ENCODE peak calls at places on chromosome 21, in four cellular contexts. Q is PC-3, T is left ventricle myocardium inferior, P is cardiac muscle cell. V is an unnamed sample. For H3K9me3, the result is how much of the 10 kb centered on the place peaks cover.

GRCh38 chr21:43340491-43341348 is 86.2 kb downstream of the SIK1 start:
- DNase-seq in Q (peak), T (no peak), P (no peak), V (no peak)

GRCh38 chr21:34365794-34366193 is 2.0 kb downstream of the KCNE2 start:
- DNase-seq in Q (no peak), T (no peak), P (no peak), V (no peak)

GRCh38 chr21:45910548-45911221 is 70.9 kb upstream of the COL6A1 start:
- DNase-seq in Q (no peak), T (no peak), P (no peak), V (peak)

GRCh38 chr21:36321325-36322082 is 1.5 kb downstream of the MORC3 start:
- DNase-seq in Q (peak), T (no peak), P (peak), V (peak)

GRCh38 chr21:34579411-34579810 is 35.5 kb downstream of the RCAN1 start:
- DNase-seq in Q (peak), T (no peak), P (no peak), V (no peak)

GRCh38 chr21:33512481-33512880 is 21.0 kb upstream of the DNAJC28 start:
- DNase-seq in Q (no peak), T (no peak), P (no peak), V (no peak)

GRCh38 chr21:34526618-34527290 is 14.7 kb upstream of the KCNE1 start:
- DNase-seq in Q (peak), T (peak), P (peak), V (no peak)

GRCh38 chr21:33478182-33478581 is 1.6 kb downstream of the TMEM50B start:
- DNase-seq in Q (no peak), T (no peak), P (no peak), V (no peak)

GRCh38 chr21:36747815-36748381 is 49.0 kb downstream of the SIM2 start:
- DNase-seq in Q (no peak), T (peak), P (peak), V (peak)

GRCh38 chr21:15414057-15414456 is 315.7 kb upstream of the USP25 start:
- DNase-seq in Q (no peak), T (no peak), P (no peak), V (no peak)

GRCh38 chr21:35134299-35134698 is 85.2 kb upstream of the RUNX1 start:
- DNase-seq in Q (no peak), T (no peak), P (no peak), V (no peak)

GRCh38 chr21:17045214-17045835 is 467.5 kb upstream of the CXADR start:
- DNase-seq in Q (peak), T (no peak), P (peak), V (no peak)

DNA sequence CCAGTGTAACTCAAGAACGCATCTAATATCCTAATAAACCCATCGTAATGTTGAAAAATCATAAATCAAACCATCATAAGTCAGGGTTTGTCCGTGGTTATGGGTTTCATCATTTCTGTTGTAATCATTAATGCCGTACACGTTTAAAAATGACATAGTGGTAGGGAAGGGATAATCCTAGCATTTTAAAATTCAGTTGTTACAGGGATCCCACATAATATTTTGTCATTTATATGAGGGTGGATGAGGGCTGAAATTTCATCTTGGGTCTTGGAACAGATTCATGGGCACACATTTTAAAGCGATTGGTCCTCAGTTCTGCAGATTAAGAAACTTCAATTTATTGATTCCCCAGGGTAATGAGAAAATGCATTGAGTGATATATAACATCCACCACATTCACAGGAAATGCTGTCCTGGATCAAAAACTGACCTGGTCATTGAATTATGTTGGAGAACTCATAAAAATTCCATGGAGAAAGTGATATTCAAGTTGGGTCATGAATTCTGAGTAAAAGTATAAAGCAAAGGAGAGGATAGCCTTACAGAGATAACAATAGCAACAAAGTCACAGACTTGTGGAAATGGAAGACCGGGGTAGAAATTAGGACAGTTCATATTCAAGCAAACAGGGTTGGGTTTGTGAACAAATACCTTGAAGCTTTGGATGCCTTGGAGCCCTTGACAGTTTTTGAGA is 1527.3 kb upstream of the TPTE start:
- DNase-seq in Q (peak), T (no peak), P (no peak), V (peak)
- H3K9me3 ChIP-seq in Q (under half), T (under half), P (under half), V (under half)

GRCh38 chr21:23968722-23969647 is 1638.3 kb downstream of the MRPL39 start:
- DNase-seq in Q (peak), T (no peak), P (peak), V (peak)
- H3K4me3 ChIP-seq in Q (peak), T (no peak), P (no peak), V (peak)

GRCh38 chr21:38805282-38806152 is at the start of gene ETS2:
- DNase-seq in Q (peak), T (peak), P (peak), V (peak)
- TF ChIP-seq CTCF in Q (no peak), T (peak), P (no peak), V (no peak)

GRCh38 chr21:44664691-44665090 is 2.0 kb downstream of the KRTAP12-2 start:
- DNase-seq in Q (no peak), T (no peak), P (no peak), V (no peak)

GRCh38 chr21:44667612-44668011 is 885 bp upstream of the KRTAP12-2 start:
- DNase-seq in Q (no peak), T (no peak), P (no peak), V (no peak)

GRCh38 chr21:44671911-44672310 is 5.2 kb upstream of the KRTAP12-2 start:
- DNase-seq in Q (no peak), T (no peak), P (no peak), V (no peak)

GRCh38 chr21:44670642-44671432 is 4.1 kb upstream of the KRTAP12-2 start:
- DNase-seq in Q (no peak), T (no peak), P (no peak), V (no peak)

DNA sequence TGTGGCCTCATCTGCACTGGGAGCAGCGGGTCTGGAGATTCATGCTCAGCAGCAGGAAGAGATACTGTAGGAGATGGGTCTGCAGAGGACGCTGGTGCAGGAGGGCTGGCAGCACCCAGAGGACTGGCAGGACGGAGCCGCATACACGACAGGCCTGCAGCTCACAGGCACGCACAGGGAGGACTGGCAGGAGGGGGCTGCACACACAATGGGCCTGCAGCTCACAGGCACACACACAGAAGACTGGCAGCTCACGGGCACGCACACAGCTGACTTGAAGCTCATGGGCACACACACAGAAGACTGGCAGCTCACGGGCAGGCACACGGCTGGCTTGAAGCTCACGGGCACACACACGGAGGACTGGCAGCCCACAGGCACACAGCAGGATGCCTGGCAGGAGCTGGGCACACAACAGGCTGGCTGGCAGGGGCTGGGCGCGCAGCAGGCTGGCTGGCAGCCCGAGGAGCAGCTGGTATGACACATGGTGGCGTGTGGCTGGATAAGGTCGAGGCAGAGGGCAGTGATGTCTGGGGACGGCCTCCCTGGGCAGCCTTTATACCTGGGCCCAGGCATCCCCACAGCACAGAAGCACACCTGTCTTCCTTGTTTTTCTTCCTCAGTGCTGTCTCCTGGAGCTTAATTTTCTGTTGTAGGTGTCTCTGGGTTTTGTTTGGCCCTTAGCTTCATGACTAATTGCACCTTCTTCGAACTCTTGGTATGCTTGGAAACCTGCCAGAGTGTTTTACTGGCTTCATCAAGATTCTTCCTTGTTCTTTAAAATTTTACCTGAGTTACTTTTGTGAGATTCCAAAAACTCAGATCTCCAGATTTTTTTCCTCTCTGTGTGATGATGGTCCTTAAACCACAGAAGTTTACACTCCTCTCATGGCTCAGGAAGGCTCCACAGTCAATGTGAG is at the start of gene KRTAP12-2:
- DNase-seq in Q (peak), T (peak), P (no peak), V (no peak)
- H3K9me3 ChIP-seq in Q (under half), T (under half), P (under half), V (under half)

DNA sequence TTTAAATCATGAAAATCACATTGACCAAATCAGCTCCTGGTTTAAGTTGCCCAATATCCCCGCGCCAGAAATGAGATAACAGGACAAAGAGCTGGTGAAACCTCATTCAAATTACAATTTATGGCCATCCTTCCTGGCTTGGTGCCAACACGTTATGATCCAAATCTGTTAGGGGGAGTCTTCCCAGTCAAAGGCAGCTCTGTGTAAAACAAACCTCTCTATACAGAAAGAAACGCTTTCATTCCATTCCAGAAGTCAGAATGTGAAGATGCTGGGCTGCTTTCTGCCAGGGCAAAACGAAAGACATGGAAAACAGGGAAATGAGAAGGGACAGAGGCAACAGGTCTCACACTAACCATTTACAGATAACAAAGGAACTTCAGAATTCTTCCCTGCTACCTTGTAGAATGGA is 53.5 kb upstream of the TIAM1 start:
- DNase-seq in Q (no peak), T (no peak), P (no peak), V (peak)
- H3K4me3 ChIP-seq in Q (no peak), T (no peak), P (no peak), V (no peak)

GRCh38 chr21:25564349-25564948 is 42.8 kb downstream of the MRPL39 start:
- DNase-seq in Q (no peak), T (no peak), P (no peak), V (no peak)

GRCh38 chr21:25563399-25564116 is 43.7 kb downstream of the MRPL39 start:
- DNase-seq in Q (no peak), T (no peak), P (no peak), V (no peak)

GRCh38 chr21:25560151-25560783 is 47.0 kb downstream of the MRPL39 start:
- DNase-seq in Q (peak), T (no peak), P (no peak), V (no peak)

GRCh38 chr21:25562660-25563059 is 44.6 kb downstream of the MRPL39 start:
- DNase-seq in Q (no peak), T (no peak), P (no peak), V (no peak)

DNA sequence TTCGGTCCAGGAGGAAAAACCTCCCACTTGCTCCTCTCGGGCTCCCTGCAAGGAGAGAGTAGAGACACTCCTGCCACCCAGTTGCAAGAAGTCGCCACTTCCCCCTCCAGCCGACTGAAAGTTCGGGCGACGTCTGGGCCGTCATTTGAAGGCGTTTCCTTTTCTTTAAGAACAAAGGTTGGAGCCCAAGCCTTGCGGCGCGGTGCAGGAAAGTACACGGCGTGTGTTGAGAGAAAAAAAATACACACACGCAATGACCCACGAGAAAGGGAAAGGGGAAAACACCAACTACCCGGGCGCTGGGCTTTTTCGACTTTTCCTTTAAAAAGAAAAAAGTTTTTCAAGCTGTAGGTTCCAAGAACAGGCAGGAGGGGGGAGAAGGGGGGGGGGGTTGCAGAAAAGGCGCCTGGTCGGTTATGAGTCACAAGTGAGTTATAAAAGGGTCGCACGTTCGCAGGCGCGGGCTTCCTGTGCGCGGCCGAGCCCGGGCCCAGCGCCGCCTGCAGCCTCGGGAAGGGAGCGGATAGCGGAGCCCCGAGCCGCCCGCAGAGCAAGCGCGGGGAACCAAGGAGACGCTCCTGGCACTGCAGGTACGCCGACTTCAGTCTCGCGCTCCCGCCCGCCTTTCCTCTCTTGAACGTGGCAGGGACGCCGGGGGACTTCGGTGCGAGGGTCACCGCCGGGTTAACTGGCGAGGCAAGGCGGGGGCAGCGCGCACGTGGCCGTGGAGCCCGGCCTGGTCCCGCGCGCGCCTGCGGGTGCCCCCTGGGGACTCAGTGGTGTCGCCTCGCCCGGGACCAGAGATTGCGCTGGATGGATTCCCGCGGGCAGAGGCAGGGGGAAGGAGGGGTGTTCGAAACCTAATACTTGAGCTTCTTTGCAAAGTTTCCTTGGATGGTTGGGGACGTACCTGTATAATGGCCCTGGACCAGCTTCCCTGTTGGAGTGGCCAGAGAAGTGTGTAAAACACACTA is 45.3 kb downstream of the MRPL39 start:
- DNase-seq in Q (no peak), T (peak), P (peak), V (peak)
- TF ChIP-seq CTCF in Q (no peak), T (peak), P (peak), V (no peak)

V was measured in BE2C.